ENCODE peak calls at places on chromosomes 13 and 19, in five cellular contexts. A, Z, Y, O and U are unnamed samples.

GRCh38 chr19:28691683-28692082 is 521.3 kb downstream of the UQCRFS1 start:
- DNase-seq in A (no peak), Z (no peak), Y (no peak), O (no peak), U (no peak)

GRCh38 chr13:21458457-21458815 is 667 bp downstream of the ZDHHC20 start:
- DNase-seq in A (peak; percentile 47), Z (peak; percentile 67), Y (peak; percentile 31), O (peak; percentile 22), U (peak; percentile 26)

GRCh38 chr19:44747739-44748425 is 626 bp upstream of the BCL3 start:
- DNase-seq in A (peak; percentile 78), Z (peak; percentile 76), Y (no peak), O (peak; percentile 68), U (peak; percentile 23)

GRCh38 chr19:29831041-29831548 is 19.3 kb downstream of the CCNE1 start:
- DNase-seq in A (no peak), Z (no peak), Y (peak; percentile 43), O (peak; percentile 15), U (peak; percentile 20)

GRCh38 chr13:93270769-93271753 is 44.5 kb downstream of the GPC6 start:
- DNase-seq in A (no peak), Z (no peak), Y (no peak), O (peak; percentile 50), U (no peak)

GRCh38 chr13:114013952-114014629 is 40.2 kb upstream of the C13orf46 start:
- DNase-seq in A (no peak), Z (no peak), Y (no peak), O (no peak), U (no peak)

GRCh38 chr13:84481958-84482357 is 599.7 kb upstream of the SLITRK1 start:
- DNase-seq in A (no peak), Z (no peak), Y (no peak), O (no peak), U (no peak)

GRCh38 chr19:48194041-48194871 is 23.8 kb downstream of the ZSWIM9 start:
- DNase-seq in A (no peak), Z (no peak), Y (no peak), O (no peak), U (peak; percentile 17)

GRCh38 chr13:25478186-25478585 is 106.4 kb downstream of the ATP8A2 start:
- DNase-seq in A (no peak), Z (no peak), Y (no peak), O (peak; percentile 53), U (no peak)

GRCh38 chr19:10797541-10798256 is 38.3 kb downstream of the TMED1 start:
- DNase-seq in A (no peak), Z (no peak), Y (peak; percentile 34), O (no peak), U (peak; percentile 93)

GRCh38 chr13:80340643-80341097 is 256 bp downstream of the SPRY2 start:
- DNase-seq in A (no peak), Z (no peak), Y (no peak), O (no peak), U (peak; percentile 4)

GRCh38 chr19:47190167-47190727 is 40.8 kb downstream of the BBC3 start:
- DNase-seq in A (peak; percentile 70), Z (peak; percentile 35), Y (peak; percentile 29), O (peak; percentile 95), U (no peak)

GRCh38 chr19:1278713-1279112 is 3.4 kb downstream of the FAM174C start:
- DNase-seq in A (peak; percentile 59), Z (peak; percentile 35), Y (no peak), O (no peak), U (no peak)

GRCh38 chr13:67107973-67108372 is 122.2 kb downstream of the PCDH9 start:
- DNase-seq in A (no peak), Z (no peak), Y (no peak), O (no peak), U (no peak)

GRCh38 chr19:2181618-2181997 is 17.9 kb downstream of the DOT1L start:
- DNase-seq in A (no peak), Z (no peak), Y (no peak), O (no peak), U (no peak)

GRCh38 chr13:106161186-106161585 is 374.3 kb downstream of the EFNB2 start:
- DNase-seq in A (no peak), Z (no peak), Y (no peak), O (peak; percentile 44), U (no peak)

GRCh38 chr19:10149427-10149826 is 29.7 kb upstream of the EIF3G start:
- DNase-seq in A (no peak), Z (no peak), Y (no peak), O (no peak), U (no peak)

GRCh38 chr13:42047561-42048322 is 706 bp upstream of the DGKH start:
- DNase-seq in A (peak; percentile 48), Z (peak; percentile 55), Y (no peak), O (peak; percentile 57), U (no peak)

GRCh38 chr13:35817642-35818576 is 313.3 kb downstream of the DCLK1 start:
- DNase-seq in A (no peak), Z (no peak), Y (no peak), O (no peak), U (no peak)

GRCh38 chr13:110129539-110130186 is 177.3 kb downstream of the COL4A1 start:
- DNase-seq in A (no peak), Z (no peak), Y (no peak), O (no peak), U (no peak)

GRCh38 chr19:7924651-7925170 is 1.2 kb downstream of the CTXN1 start:
- DNase-seq in A (no peak), Z (peak; percentile 32), Y (no peak), O (no peak), U (no peak)

GRCh38 chr19:38707512-38708114 is 36.7 kb downstream of the CAPN12 start:
- DNase-seq in A (peak; percentile 65), Z (peak; percentile 86), Y (no peak), O (peak; percentile 61), U (no peak)

GRCh38 chr13:113897161-113897560 is 33.3 kb upstream of the GAS6 start:
- DNase-seq in A (no peak), Z (no peak), Y (no peak), O (peak; percentile 96), U (no peak)

GRCh38 chr13:43487459-43487858 is 299.3 kb downstream of the ENOX1 start:
- DNase-seq in A (no peak), Z (no peak), Y (no peak), O (no peak), U (no peak)

GRCh38 chr13:76723551-76724232 is 162.5 kb downstream of the KCTD12 start:
- DNase-seq in A (peak; percentile 25), Z (peak; percentile 22), Y (no peak), O (peak; percentile 61), U (no peak)

GRCh38 chr13:107937841-107938240 is 277.5 kb downstream of the LIG4 start:
- DNase-seq in A (no peak), Z (no peak), Y (no peak), O (peak; percentile 2), U (no peak)

GRCh38 chr13:66977156-66977555 is 253.0 kb downstream of the PCDH9 start:
- DNase-seq in A (no peak), Z (no peak), Y (no peak), O (no peak), U (no peak)

GRCh38 chr13:41802684-41803554 is 158.0 kb downstream of the VWA8 start:
- DNase-seq in A (no peak), Z (no peak), Y (no peak), O (peak; percentile 91), U (no peak)